ENCODE peak calls at places on chromosomes 16 and 17, in four cellular contexts. F, W, N and U are unnamed samples. For H3K4me1, the result is how much of the 10 kb centered on the place peaks cover.

GRCh38 chr17:8488931-8489330 is 53.2 kb downstream of the NDEL1 start:
- DNase-seq in F (no peak), W (no peak), N (no peak), U (no peak)

GRCh38 chr17:73706858-73707257 is 62.6 kb upstream of the SDK2 start:
- DNase-seq in F (no peak), W (no peak), N (no peak), U (no peak)

GRCh38 chr16:58306327-58306726 is 11.5 kb upstream of the PRSS54 start:
- DNase-seq in F (no peak), W (peak), N (no peak), U (peak)

GRCh38 chr17:77456951-77457548 is 316.3 kb downstream of the SEC14L1 start:
- DNase-seq in F (no peak), W (no peak), N (no peak), U (no peak)

GRCh38 chr16:84379731-84380369 is 11.5 kb downstream of the ATP2C2 start:
- DNase-seq in F (no peak), W (no peak), N (no peak), U (peak)

GRCh38 chr17:67568961-67569360 is 148.8 kb upstream of the NOL11 start:
- DNase-seq in F (no peak), W (no peak), N (no peak), U (no peak)

GRCh38 chr17:29614345-29615047 is 8.2 kb downstream of the CORO6 start:
- DNase-seq in F (no peak), W (no peak), N (no peak), U (peak)

GRCh38 chr16:66899310-66899944 is 19.1 kb downstream of the PDP2 start:
- DNase-seq in F (no peak), W (no peak), N (no peak), U (no peak)

GRCh38 chr16:79598341-79599181 is 2.0 kb downstream of the MAF start:
- DNase-seq in F (no peak), W (no peak), N (no peak), U (peak)

GRCh38 chr17:3965123-3965800 is 1.0 kb upstream of the ATP2A3 start:
- DNase-seq in F (peak), W (no peak), N (peak), U (peak)

GRCh38 chr17:67635688-67636087 is 82.0 kb upstream of the NOL11 start:
- DNase-seq in F (no peak), W (no peak), N (no peak), U (no peak)

GRCh38 chr17:372157-373152 is 19.8 kb upstream of the RPH3AL start:
- DNase-seq in F (no peak), W (no peak), N (no peak), U (no peak)

GRCh38 chr17:1012823-1013728 is 16.1 kb downstream of the TIMM22 start:
- DNase-seq in F (no peak), W (no peak), N (no peak), U (no peak)

GRCh38 chr16:12255473-12255872 is 278.9 kb downstream of the SNX29 start:
- DNase-seq in F (no peak), W (no peak), N (no peak), U (no peak)

GRCh38 chr16:86884256-86884655 is 305.9 kb downstream of the FOXL1 start:
- DNase-seq in F (no peak), W (no peak), N (no peak), U (peak)

GRCh38 chr17:40072481-40073346 is 9.9 kb downstream of the THRA start:
- DNase-seq in F (no peak), W (peak), N (peak), U (no peak)

GRCh38 chr17:4718276-4718675 is 7.8 kb downstream of the ARRB2 start:
- DNase-seq in F (no peak), W (no peak), N (no peak), U (no peak)

GRCh38 chr17:80663783-80664206 is 119.2 kb downstream of the RPTOR start:
- DNase-seq in F (no peak), W (no peak), N (peak), U (no peak)

GRCh38 chr17:35723735-35724134 is 7.7 kb upstream of the RASL10B start:
- DNase-seq in F (no peak), W (no peak), N (no peak), U (no peak)
- TF ChIP-seq CREB1 in F (no peak), W (no peak), N (no peak), U (no peak)

DNA sequence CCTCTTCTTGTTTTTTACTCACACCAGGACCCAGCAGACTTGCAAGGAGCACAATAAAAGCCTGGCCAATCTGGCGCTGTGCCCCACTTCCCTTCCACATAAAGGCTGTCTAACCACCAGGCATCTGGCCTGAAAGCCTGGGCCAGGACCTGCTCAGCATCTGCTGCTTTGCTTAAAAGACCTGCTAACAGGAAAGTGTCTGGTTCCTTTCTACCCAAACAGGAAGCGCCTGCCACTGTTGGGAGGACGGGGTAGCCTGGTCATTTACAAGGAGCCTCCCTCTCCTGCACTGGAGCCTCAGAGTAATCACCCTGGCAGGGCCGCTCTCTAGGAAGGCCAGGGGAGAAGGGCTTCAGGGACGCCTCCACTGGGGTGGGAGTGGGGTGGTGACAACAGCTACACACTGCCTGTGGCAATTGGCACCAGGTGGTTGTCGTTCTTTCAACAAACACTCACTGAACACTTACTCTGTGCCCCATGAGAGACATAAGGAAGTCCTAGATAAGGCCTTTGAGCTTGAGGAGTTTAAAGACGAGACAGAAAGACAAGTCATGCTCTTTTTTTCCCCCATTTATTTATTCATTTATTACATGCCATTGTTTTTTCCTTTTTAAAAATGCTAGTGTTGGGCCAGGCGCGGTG is 6.3 kb upstream of the MMP28 start:
- DNase-seq in F (no peak), W (no peak), N (peak), U (no peak)
- TF ChIP-seq JUNB in F (no peak), W (no peak), N (no peak), U (no peak)

DNA sequence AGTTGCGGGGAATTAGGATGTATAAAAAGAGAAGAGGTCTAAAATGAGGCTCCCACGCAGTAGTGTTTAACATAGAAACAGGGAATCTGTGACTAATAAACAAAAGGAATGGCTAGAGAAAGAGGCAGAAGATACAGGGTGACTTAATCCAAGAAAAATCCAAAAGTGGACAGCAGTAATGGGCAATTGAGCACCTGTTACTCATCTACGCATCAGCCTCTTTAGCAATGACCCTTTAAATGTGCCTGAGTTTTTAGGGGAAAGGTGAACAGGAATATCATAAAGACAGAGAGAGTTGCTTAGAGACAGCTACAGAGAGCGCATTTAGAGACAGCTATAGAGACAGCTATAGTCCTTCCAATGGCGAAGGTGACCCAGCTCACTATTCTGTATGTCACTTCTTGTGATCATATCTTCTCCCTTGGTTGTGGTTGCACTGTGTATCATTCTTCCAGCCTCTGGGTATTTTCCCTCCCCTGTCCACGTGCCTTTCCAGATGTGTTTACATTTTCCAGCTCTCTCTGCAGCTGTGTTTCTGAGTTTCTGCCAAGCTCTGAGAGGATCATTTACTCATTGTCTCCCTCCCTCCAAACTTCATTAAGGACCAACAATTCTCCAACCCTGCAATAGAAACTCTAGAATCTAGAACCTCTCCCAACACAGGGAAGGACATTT is 61.5 kb downstream of the MYOCD start:
- DNase-seq in F (no peak), W (no peak), N (no peak), U (no peak)
- H3K4me1 ChIP-seq in F (under half), W (under half), N (under half), U (under half)

GRCh38 chr17:37759014-37759637 is 14.3 kb upstream of the HNF1B start:
- DNase-seq in F (no peak), W (peak), N (no peak), U (no peak)
- TF ChIP-seq CREB1 in F (no peak), W (no peak), N (no peak), U (no peak)

DNA sequence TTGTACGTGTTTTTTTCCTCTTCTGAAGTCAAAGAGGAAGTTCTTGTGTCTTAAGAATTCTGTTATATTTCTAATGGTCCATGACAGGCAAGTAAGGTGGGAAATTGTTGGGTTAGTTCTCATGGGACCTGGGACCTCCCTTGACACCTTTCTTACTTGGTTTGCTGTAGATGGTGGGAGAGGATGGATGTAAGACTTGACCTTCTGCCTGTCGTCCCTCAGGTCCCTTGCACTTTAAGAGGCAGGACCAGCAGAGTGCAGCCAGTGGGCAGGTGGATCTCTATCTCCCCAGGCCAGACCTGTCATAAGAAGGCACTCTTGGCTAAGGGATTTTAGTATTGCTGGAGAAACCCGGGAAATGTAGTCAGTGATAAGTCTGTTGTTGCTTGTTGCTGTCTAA is 12.1 kb downstream of the HAPSTR1 start:
- DNase-seq in F (no peak), W (no peak), N (no peak), U (no peak)
- TF ChIP-seq JUNB in F (no peak), W (no peak), N (no peak), U (no peak)